ENCODE peak calls at places on chromosomes 6 and 20, in six cellular contexts. Z is amniotic epithelial cell; X is hippocampal formation; U is stimulated activated CD8-positive, alpha-beta memory T cell treated with anti-CD3 and anti-CD28 coated beads, Interleukin-2, amount 100 ng/mL, for 48 hours; R is DMS 273 treated with DMSO at 0.1 percent for 48 hours; P is SW480. L is an unnamed sample.

GRCh38 chr6:48671506-48671905 is 560.5 kb upstream of the PTCHD4 start:
- DNase-seq in X (no peak), U (no peak), R (no peak), P (no peak), Z (peak; percentile 7), L (no peak)

GRCh38 chr6:37990762-37991525 is 171.4 kb downstream of the ZFAND3 start:
- DNase-seq in P (no peak), R (no peak), Z (peak; percentile 83), X (no peak), U (no peak), L (no peak)

GRCh38 chr20:50690562-50690978 is 772 bp downstream of the RIPOR3 start:
- DNase-seq in P (no peak), R (no peak), U (no peak), X (no peak), Z (no peak), L (no peak)

GRCh38 chr6:52909531-52909930 is at the start of gene GSTA3:
- DNase-seq in X (no peak), R (no peak), Z (no peak), P (no peak), U (no peak), L (no peak)

GRCh38 chr20:24131281-24131680 is 142.7 kb upstream of the GGTLC1 start:
- DNase-seq in R (no peak), P (no peak), Z (no peak), X (no peak), U (no peak), L (no peak)

GRCh38 chr20:17377222-17377621 is 150.4 kb downstream of the PCSK2 start:
- DNase-seq in U (no peak), R (no peak), Z (no peak), X (no peak), P (no peak), L (no peak)

GRCh38 chr20:61799928-61800327 is 265.8 kb downstream of the TAF4 start:
- DNase-seq in P (no peak), X (no peak), U (no peak), Z (no peak), R (no peak), L (no peak)

GRCh38 chr6:13953061-13953705 is 28.4 kb downstream of the RNF182 start:
- DNase-seq in U (no peak), X (no peak), R (no peak), Z (no peak), P (no peak), L (no peak)

GRCh38 chr6:124433369-124434064 is 528.7 kb upstream of the RNF217 start:
- DNase-seq in U (no peak), X (no peak), Z (peak; percentile 37), R (no peak), P (no peak), L (no peak)

GRCh38 chr20:10463622-10464021 is 28.5 kb downstream of the SLX4IP start:
- DNase-seq in Z (peak; percentile 29), U (no peak), R (no peak), P (no peak), X (no peak), L (no peak)

GRCh38 chr6:74731204-74731603 is 474.6 kb downstream of the COL12A1 start:
- DNase-seq in U (no peak), X (no peak), Z (no peak), R (no peak), P (no peak), L (no peak)

GRCh38 chr6:160995271-160995670 is 3.7 kb downstream of the MAP3K4 start:
- DNase-seq in X (no peak), Z (no peak), R (no peak), U (no peak), P (no peak), L (no peak)

GRCh38 chr6:141866731-141867502 is 265.8 kb upstream of the GJE1 start:
- DNase-seq in X (no peak), Z (no peak), P (no peak), U (no peak), R (no peak), L (no peak)

GRCh38 chr6:16420715-16421461 is 182.5 kb downstream of the GMPR start:
- DNase-seq in R (no peak), Z (no peak), P (no peak), U (no peak), X (no peak), L (no peak)

GRCh38 chr6:127514396-127515227 is 4.5 kb downstream of the MTCL3 start:
- DNase-seq in X (peak; percentile 46), P (no peak), R (no peak), Z (peak; percentile 33), U (peak; percentile 21), L (peak; percentile 30)

GRCh38 chr6:71404145-71404966 is 115.7 kb downstream of the OGFRL1 start:
- DNase-seq in R (no peak), Z (peak; percentile 91), U (no peak), X (no peak), P (peak; percentile 32), L (no peak)

GRCh38 chr6:13349811-13350506 is 21.6 kb upstream of the TBC1D7 start:
- DNase-seq in P (no peak), Z (no peak), U (no peak), R (no peak), X (no peak), L (no peak)

GRCh38 chr6:16901777-16902176 is 140.5 kb upstream of the ATXN1 start:
- DNase-seq in R (no peak), X (peak; percentile 5), Z (peak; percentile 70), P (no peak), U (no peak), L (no peak)

GRCh38 chr6:34447381-34447780 is 18.5 kb upstream of the PACSIN1 start:
- DNase-seq in U (no peak), P (no peak), R (no peak), Z (no peak), X (no peak), L (no peak)

GRCh38 chr6:35731736-35732532 is 4.9 kb upstream of the ARMC12 start:
- DNase-seq in R (peak; percentile 49), P (peak; percentile 76), U (peak; percentile 92), Z (peak; percentile 99), X (peak; percentile 79), L (peak; percentile 94)

GRCh38 chr6:56096454-56096853 is 150.9 kb downstream of the COL21A1 start:
- DNase-seq in P (no peak), Z (no peak), X (no peak), R (no peak), U (no peak), L (no peak)

GRCh38 chr20:17758010-17758409 is 58.2 kb downstream of the BANF2 start:
- DNase-seq in P (no peak), R (no peak), Z (no peak), U (no peak), X (no peak), L (no peak)

GRCh38 chr6:87929843-87930288 is 117.8 kb upstream of the SPACA1 start:
- DNase-seq in R (peak; percentile 71), X (peak; percentile 61), P (peak; percentile 76), Z (peak; percentile 66), U (peak; percentile 25), L (peak; percentile 45)

GRCh38 chr6:13924949-13925881 is at the start of gene RNF182:
- DNase-seq in Z (no peak), X (no peak), R (no peak), U (peak; percentile 28), P (peak; percentile 23), L (no peak)

GRCh38 chr6:149477544-149477943 is 7.3 kb downstream of the ZC3H12D start:
- DNase-seq in R (no peak), Z (no peak), X (no peak), P (no peak), U (no peak), L (no peak)

GRCh38 chr6:102749210-102749971 is 1355.9 kb downstream of the GRIK2 start:
- DNase-seq in R (no peak), U (no peak), P (no peak), X (no peak), Z (peak; percentile 64), L (no peak)

GRCh38 chr6:134739299-134740090 is 210.4 kb downstream of the ALDH8A1 start:
- DNase-seq in Z (peak; percentile 84), U (no peak), X (no peak), R (no peak), P (no peak), L (no peak)

GRCh38 chr6:169885831-169886230 is 134.4 kb downstream of the ERMARD start:
- DNase-seq in U (no peak), R (no peak), X (no peak), P (no peak), Z (no peak), L (no peak)

GRCh38 chr20:58251348-58251978 is 23.0 kb upstream of the ANKRD60 start:
- DNase-seq in R (no peak), X (no peak), U (no peak), Z (no peak), P (no peak), L (no peak)

GRCh38 chr6:32847795-32848194 is 3.9 kb upstream of the PSMB8 start:
- DNase-seq in P (no peak), U (no peak), R (no peak), Z (no peak), X (no peak), L (no peak)

GRCh38 chr6:105269390-105269789 is 89.6 kb upstream of the POPDC3 start:
- DNase-seq in U (no peak), Z (no peak), R (no peak), P (no peak), X (no peak), L (no peak)

GRCh38 chr6:1242439-1242838 is 69.5 kb upstream of the FOXQ1 start:
- DNase-seq in Z (no peak), R (no peak), P (no peak), X (no peak), U (no peak), L (no peak)

GRCh38 chr20:46638367-46639274 is 12.6 kb downstream of the SLC13A3 start:
- DNase-seq in R (no peak), X (peak; percentile 40), P (peak; percentile 21), U (no peak), Z (no peak), L (no peak)

GRCh38 chr6:140670013-140670412 is 1295.6 kb upstream of the CITED2 start:
- DNase-seq in X (no peak), Z (peak; percentile 57), R (no peak), U (no peak), P (no peak), L (no peak)

GRCh38 chr6:31541059-31541657 is 645 bp downstream of the DDX39B start:
- DNase-seq in U (no peak), R (peak; percentile 8), Z (peak; percentile 67), P (peak; percentile 32), X (no peak), L (peak; percentile 51)

GRCh38 chr6:167737205-167737830 is 89.4 kb upstream of the AFDN start:
- DNase-seq in P (no peak), R (no peak), U (no peak), X (no peak), Z (no peak), L (no peak)

GRCh38 chr6:8387942-8388437 is 47.4 kb downstream of the SLC35B3 start:
- DNase-seq in X (no peak), R (no peak), U (no peak), P (no peak), Z (no peak), L (no peak)

L was measured in stimulated activated CD4-positive, alpha-beta T cell treated with anti-CD3 and anti-CD28 coated beads, Interleukin-4, amount 100 ng/mL, for 48 hours.